ENCODE peak calls at places on chromosomes 7 and 10, in four cellular contexts. L is HepG2, Y is A549, A is GM12878. M is an unnamed sample.

GRCh38 chr7:22429386-22429785 is 70.6 kb downstream of the STEAP1B start:
- ATAC-seq in L (no peak), Y (no peak), A (no peak), M (no peak)

GRCh38 chr7:149692557-149692982 is 80.8 kb downstream of the ZNF467 start:
- ATAC-seq in L (peak), Y (no peak), A (no peak), M (no peak)

GRCh38 chr7:77426052-77426404 is 9.9 kb upstream of the GSAP start:
- ATAC-seq in L (no peak), Y (no peak), A (peak), M (no peak)

GRCh38 chr7:117707080-117707479 is 166.2 kb downstream of the CTTNBP2 start:
- ATAC-seq in L (no peak), Y (no peak), A (peak), M (no peak)

GRCh38 chr7:1592299-1592842 is 22.5 kb upstream of the PSMG3 start:
- ATAC-seq in L (no peak), Y (no peak), A (no peak), M (no peak)

GRCh38 chr10:1049425-1049958 is 573 bp upstream of the IDI1 start:
- ATAC-seq in L (no peak), Y (no peak), A (no peak), M (no peak)

GRCh38 chr10:132386419-132386831 is 10.6 kb upstream of the PWWP2B start:
- ATAC-seq in L (no peak), Y (no peak), A (no peak), M (no peak)

GRCh38 chr7:111886233-111886632 is 320.0 kb downstream of the DOCK4 start:
- ATAC-seq in L (no peak), Y (no peak), A (no peak), M (no peak)

GRCh38 chr7:74097937-74098614 is 14.5 kb downstream of the LIMK1 start:
- ATAC-seq in L (no peak), Y (no peak), A (no peak), M (peak)

GRCh38 chr7:24767878-24768569 is 10.8 kb upstream of the GSDME start:
- ATAC-seq in L (no peak), Y (no peak), A (peak), M (no peak)

GRCh38 chr10:58107506-58107905 is 160.2 kb downstream of the IPMK start:
- ATAC-seq in L (no peak), Y (no peak), A (no peak), M (no peak)

GRCh38 chr7:83469491-83469890 is 179.4 kb downstream of the SEMA3E start:
- ATAC-seq in L (no peak), Y (no peak), A (no peak), M (no peak)

GRCh38 chr10:6409982-6410694 is 169.9 kb downstream of the PRKCQ start:
- ATAC-seq in L (no peak), Y (no peak), A (peak), M (peak)

GRCh38 chr10:70508912-70509366 is 30.4 kb downstream of the PALD1 start:
- ATAC-seq in L (peak), Y (no peak), A (peak), M (peak)

GRCh38 chr10:118911361-118911760 is 118.2 kb upstream of the NANOS1 start:
- ATAC-seq in L (no peak), Y (no peak), A (no peak), M (no peak)

GRCh38 chr10:61662794-61663259 is at the start of gene CABCOCO1:
- ATAC-seq in L (peak), Y (peak), A (no peak), M (peak)

DNA sequence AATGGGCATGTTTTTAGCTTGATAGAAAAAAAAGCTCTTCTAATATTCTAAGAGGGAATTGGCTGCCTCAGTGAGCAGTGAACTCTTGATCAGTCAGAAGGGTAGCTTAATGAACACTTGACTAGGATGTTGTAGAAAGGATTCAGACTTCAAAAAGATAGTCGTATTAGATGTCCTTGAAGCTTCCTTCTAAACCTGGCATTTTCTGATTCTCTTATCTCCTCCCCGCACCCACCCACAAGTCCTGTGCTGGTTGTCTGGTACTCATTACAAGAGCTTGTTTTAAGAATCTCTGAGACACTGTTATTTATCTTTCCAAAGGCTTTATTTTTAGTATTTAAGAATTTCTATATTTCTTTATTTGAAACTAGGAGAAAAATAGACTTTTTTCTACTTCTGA is 7.4 kb upstream of the SMIM30 start:
- ATAC-seq in L (no peak), Y (no peak), A (no peak), M (no peak)
- TF ChIP-seq EP300 in L (no peak), Y (no peak), A (no peak), M (no peak)

DNA sequence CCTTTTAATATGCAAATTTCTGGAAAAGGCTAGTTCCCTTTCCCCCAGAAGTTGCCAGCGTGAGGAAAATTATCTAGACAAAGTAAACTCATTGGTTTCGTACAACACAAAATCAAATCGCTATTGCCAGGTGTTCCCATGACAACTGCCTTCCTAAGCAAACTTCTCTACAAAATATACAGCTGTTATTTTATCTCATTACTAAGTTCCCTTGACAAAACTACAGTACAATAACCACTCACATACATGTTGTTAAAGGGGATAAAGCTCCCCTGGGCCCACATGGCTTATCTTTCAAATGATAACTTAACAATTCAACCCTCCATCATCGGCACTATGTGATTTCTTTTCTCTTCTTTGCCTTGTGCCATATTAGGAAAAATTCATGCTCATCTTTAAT is 374.5 kb upstream of the AKR1E2 start:
- ATAC-seq in L (no peak), Y (no peak), A (no peak), M (no peak)
- TF ChIP-seq EP300 in L (no peak), Y (no peak), A (no peak), M (no peak)

GRCh38 chr7:32879460-32879859 is 12.1 kb downstream of the KBTBD2 start:
- ATAC-seq in L (peak), Y (peak), A (peak), M (no peak)
- TF ChIP-seq EP300 in L (peak), Y (no peak), A (no peak), M (no peak)

DNA sequence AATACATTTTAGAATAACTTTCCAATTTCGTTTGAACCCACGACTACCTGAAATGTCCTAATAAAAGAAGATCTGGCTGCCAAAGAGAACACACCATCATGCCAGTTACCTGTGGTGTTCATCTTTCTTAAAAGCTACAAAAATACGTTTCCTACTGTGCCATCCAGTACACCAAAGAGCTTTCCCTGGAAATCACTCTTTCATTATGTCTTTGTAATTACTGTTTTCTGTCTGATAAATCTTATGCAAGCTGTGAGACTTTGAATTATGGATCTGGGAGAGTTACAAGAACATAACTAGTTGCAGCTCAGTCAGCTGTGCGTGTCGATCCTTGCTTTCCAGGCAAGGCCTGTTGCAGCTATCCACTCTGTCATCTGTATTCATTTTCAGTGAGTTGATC is 12.5 kb upstream of the POM121L12 start:
- ATAC-seq in L (no peak), Y (no peak), A (no peak), M (no peak)
- TF ChIP-seq EP300 in L (no peak), Y (no peak), A (no peak), M (no peak)

DNA sequence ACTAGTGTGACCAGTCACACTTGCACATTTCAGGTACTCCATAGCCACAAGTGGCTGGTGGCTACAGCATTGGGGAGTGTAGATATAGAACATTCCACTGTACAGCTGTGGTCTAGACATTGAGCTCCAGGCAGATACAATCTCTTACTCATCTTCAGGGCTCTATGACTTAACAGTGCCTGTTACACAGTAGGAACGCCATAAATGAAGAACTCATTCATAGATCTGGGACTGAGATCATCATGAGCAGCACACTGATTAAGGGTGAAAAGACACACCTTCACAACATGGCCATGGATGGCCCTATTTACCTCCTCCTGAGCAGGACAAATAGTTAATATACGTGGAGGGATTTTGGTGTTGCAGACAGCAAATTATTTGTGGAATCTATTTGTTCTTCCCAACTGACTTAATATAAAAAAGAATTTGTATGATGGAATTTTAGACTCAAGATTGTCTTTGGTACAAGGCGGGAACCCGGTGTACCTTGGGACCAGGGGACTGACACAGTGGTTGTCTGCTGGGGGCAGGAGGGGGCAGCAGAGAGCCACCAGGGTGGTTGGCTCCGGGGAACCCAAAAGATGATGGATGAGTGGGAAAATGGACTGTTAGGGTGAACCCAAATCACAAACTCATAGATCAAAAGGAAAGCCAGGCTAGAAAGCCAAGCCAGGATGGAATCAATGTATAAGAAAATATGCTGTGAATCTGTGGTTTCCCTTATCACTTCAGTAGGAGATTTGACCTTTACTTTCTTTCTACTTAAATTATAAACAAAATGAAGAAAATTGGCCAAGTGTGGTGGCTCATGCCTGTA is 24.3 kb upstream of the CPA2 start:
- ATAC-seq in L (peak), Y (peak), A (peak), M (peak)
- TF ChIP-seq EP300 in L (no peak), Y (no peak), A (no peak), M (no peak)

M was measured in gastroesophageal sphincter.